ENCODE peak calls at places on chromosomes 11 and 22, in four cellular contexts. N is A549, E is suprapubic skin, A is upper lobe of left lung. Y is an unnamed sample.

GRCh38 chr22:44595841-44596341 is 97.9 kb upstream of the RTL6 start:
- DNase-seq in N (no peak), E (no peak), A (no peak), Y (no peak)

GRCh38 chr11:48096588-48097525 is 116.5 kb downstream of the PTPRJ start:
- DNase-seq in E (no peak), A (no peak), N (no peak), Y (no peak)

GRCh38 chr11:46894506-46894905 is 23.8 kb downstream of the LRP4 start:
- DNase-seq in N (no peak), A (no peak), E (no peak), Y (no peak)

GRCh38 chr11:17633987-17634775 is 85.2 kb upstream of the MYOD1 start:
- DNase-seq in E (peak), A (no peak), N (no peak), Y (no peak)

GRCh38 chr11:2774173-2775082 is 74.6 kb upstream of the KCNQ1OT1 start:
- DNase-seq in A (peak), N (no peak), E (peak), Y (no peak)

GRCh38 chr11:70862093-70862492 is 390.3 kb downstream of the SHANK2 start:
- DNase-seq in N (no peak), A (no peak), E (no peak), Y (no peak)

GRCh38 chr11:57651408-57651807 is 1.7 kb upstream of the YPEL4 start:
- DNase-seq in N (no peak), A (no peak), E (no peak), Y (no peak)

GRCh38 chr11:76861490-76861953 is 804 bp downstream of the ACER3 start:
- DNase-seq in E (no peak), A (no peak), N (no peak), Y (no peak)

GRCh38 chr11:112157274-112157766 is 6.6 kb downstream of the IL18 start:
- DNase-seq in N (peak), E (no peak), A (peak), Y (no peak)

GRCh38 chr11:129895126-129896041 is at the start of gene NFRKB:
- DNase-seq in A (peak), N (peak), E (peak), Y (peak)

GRCh38 chr11:6655020-6655789 is 404 bp downstream of the DCHS1 start:
- DNase-seq in E (no peak), N (no peak), A (no peak), Y (peak)

GRCh38 chr11:106032861-106033260 is 10.8 kb upstream of the MSANTD4 start:
- DNase-seq in E (no peak), A (no peak), N (no peak), Y (no peak)

GRCh38 chr11:134751825-134752224 is 339.8 kb upstream of the B3GAT1 start:
- DNase-seq in A (no peak), N (no peak), E (no peak), Y (no peak)

GRCh38 chr11:1276061-1276790 is 33.2 kb downstream of the TOLLIP start:
- DNase-seq in N (no peak), A (no peak), E (no peak), Y (no peak)

GRCh38 chr22:39518996-39519680 is 1.2 kb upstream of the ATF4 start:
- DNase-seq in N (no peak), A (no peak), E (no peak), Y (no peak)

GRCh38 chr11:78833237-78833636 is 258.6 kb upstream of the NARS2 start:
- DNase-seq in A (no peak), E (no peak), N (no peak), Y (no peak)

GRCh38 chr11:70737816-70738630 is 339.7 kb downstream of the CTTN start:
- DNase-seq in N (no peak), A (no peak), E (no peak), Y (no peak)

GRCh38 chr11:4065086-4065485 is 29.5 kb upstream of the RRM1 start:
- DNase-seq in E (no peak), N (no peak), A (no peak), Y (no peak)

GRCh38 chr11:34345012-34345804 is 12.6 kb downstream of the ABTB2 start:
- DNase-seq in A (no peak), E (no peak), N (peak), Y (peak)

GRCh38 chr22:28743852-28744251 is 2.0 kb downstream of the HSCB start:
- DNase-seq in A (no peak), N (no peak), E (no peak), Y (no peak)

GRCh38 chr11:120182357-120182756 is 28.5 kb upstream of the OAF start:
- DNase-seq in A (no peak), E (peak), N (no peak), Y (peak)

GRCh38 chr11:16195659-16196058 is 160.7 kb downstream of the SOX6 start:
- DNase-seq in A (no peak), E (no peak), N (peak), Y (no peak)

GRCh38 chr11:81070948-81071347 is 1630.1 kb upstream of the TENM4 start:
- DNase-seq in N (no peak), E (no peak), A (no peak), Y (no peak)

GRCh38 chr11:17439316-17439782 is 37.3 kb downstream of the ABCC8 start:
- DNase-seq in A (peak), E (no peak), N (peak), Y (no peak)

GRCh38 chr22:44917372-44918165 is 92.2 kb downstream of the PHF21B start:
- DNase-seq in E (peak), N (no peak), A (no peak), Y (peak)

GRCh38 chr11:72418834-72419560 is 15.3 kb downstream of the CLPB start:
- DNase-seq in E (no peak), N (peak), A (no peak), Y (peak)

GRCh38 chr22:36065775-36066544 is 37.3 kb upstream of the RBFOX2 start:
- DNase-seq in N (peak), A (peak), E (peak), Y (peak)

GRCh38 chr22:40323681-40324083 is 22.6 kb upstream of the ADSL start:
- DNase-seq in A (no peak), E (no peak), N (no peak), Y (no peak)

GRCh38 chr11:123977731-123978347 is at the start of gene OR10S1:
- DNase-seq in E (no peak), A (no peak), N (no peak), Y (no peak)

GRCh38 chr22:40758390-40758789 is 60.8 kb downstream of the SLC25A17 start:
- DNase-seq in A (no peak), E (no peak), N (no peak), Y (no peak)

GRCh38 chr22:21688341-21688705 is 22.5 kb downstream of the PPIL2 start:
- DNase-seq in A (no peak), N (no peak), E (no peak), Y (no peak)

GRCh38 chr22:19776433-19777031 is 16.0 kb downstream of the TBX1 start:
- DNase-seq in N (no peak), A (no peak), E (no peak), Y (no peak)
- TF ChIP-seq EP300 in N (no peak), A (no peak), E (no peak), Y (no peak)

GRCh38 chr11:86891020-86891419 is 64.2 kb downstream of the FZD4 start:
- DNase-seq in N (no peak), E (no peak), A (no peak), Y (no peak)

GRCh38 chr11:86902345-86902744 is 52.9 kb downstream of the FZD4 start:
- DNase-seq in A (no peak), N (no peak), E (no peak), Y (no peak)

GRCh38 chr11:86893235-86893634 is 62.0 kb downstream of the FZD4 start:
- DNase-seq in E (no peak), A (no peak), N (no peak), Y (no peak)

GRCh38 chr11:86896486-86896885 is 58.7 kb downstream of the FZD4 start:
- DNase-seq in A (no peak), E (no peak), N (no peak), Y (no peak)
- TF ChIP-seq EP300 in A (no peak), E (no peak), N (no peak), Y (no peak)

GRCh38 chr11:126115253-126115540 is 52.5 kb upstream of the CDON start:
- DNase-seq in E (no peak), A (peak), N (no peak), Y (peak)
- TF ChIP-seq EP300 in E (no peak), A (no peak), N (no peak), Y (peak)

GRCh38 chr22:46069518-46070214 is 80.7 kb upstream of the PPARA start:
- DNase-seq in N (peak), A (peak), E (peak), Y (peak)
- TF ChIP-seq EP300 in N (no peak), A (no peak), E (no peak), Y (no peak)

GRCh38 chr11:45541693-45542434 is 123.6 kb downstream of the CHST1 start:
- DNase-seq in N (no peak), A (no peak), E (no peak), Y (no peak)
- TF ChIP-seq EP300 in N (no peak), A (no peak), E (no peak), Y (no peak)

DNA sequence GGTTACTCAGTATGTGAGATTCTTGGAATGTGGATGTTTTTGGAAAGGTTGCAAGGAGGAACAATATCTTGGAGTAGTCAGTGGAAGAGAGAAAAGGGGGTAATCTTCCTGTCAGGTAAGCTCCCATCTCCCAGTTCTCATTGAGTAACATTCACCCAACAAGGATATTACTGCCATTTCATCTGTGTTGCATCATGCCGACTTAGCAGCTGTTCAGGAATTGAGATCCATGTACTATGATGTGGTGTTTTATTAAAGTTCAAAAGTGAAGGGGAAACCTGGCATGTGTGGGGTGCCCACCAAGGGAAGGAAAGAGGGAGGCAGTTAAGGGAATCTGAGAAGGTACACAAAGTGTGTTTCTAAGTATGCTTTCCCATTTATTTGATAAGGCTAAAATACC is 58.4 kb upstream of the RASSF10 start:
- DNase-seq in A (no peak), E (no peak), N (no peak), Y (no peak)
- TF ChIP-seq EP300 in A (no peak), E (no peak), N (no peak), Y (no peak)

GRCh38 chr22:37431811-37432707 is 4.8 kb upstream of the ELFN2 start:
- DNase-seq in E (no peak), N (peak), A (no peak), Y (no peak)
- TF ChIP-seq EP300 in E (no peak), N (peak), A (no peak), Y (no peak)

DNA sequence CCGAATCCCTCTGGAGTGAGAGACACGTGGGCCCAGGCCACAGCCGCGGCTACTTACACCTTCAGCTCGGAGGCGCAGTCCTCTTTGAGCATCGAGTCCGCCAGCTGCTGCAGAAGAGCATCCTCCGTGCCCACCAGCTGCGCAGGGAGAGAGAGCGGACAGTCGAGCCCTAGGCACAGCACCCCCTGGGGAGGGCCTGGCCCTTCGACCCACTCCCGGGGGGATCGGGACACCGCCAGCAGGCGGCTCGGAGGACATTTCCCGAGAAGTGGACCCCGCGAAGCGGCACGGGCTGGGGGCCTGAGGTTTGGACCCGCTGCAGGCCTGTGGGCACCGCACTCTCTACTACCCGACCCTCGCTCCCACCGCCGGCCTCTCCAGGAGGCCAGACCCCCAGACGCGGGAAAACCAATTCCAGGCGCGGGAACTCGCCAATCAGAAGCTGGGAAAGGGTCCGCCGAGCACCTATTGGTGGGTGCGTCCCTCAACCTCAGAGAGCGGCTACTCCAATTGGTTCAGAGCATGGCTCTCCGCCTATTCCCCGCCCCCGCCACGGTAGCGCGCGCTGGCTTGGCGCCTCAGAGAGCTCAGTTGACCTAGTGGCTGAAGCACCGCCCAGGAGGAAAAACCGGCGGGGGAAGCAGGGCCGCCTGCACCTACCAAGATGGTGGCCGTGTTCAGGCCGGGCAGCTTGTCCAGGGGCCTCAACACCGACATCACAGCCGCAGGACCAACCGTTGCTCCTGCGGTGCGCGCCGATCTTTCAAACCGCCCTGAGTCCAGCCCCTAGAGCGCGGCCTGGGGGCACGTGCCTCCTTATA is at the start of gene CENPM:
- DNase-seq in A (peak), N (peak), E (peak), Y (peak)
- TF ChIP-seq EP300 in A (no peak), N (no peak), E (no peak), Y (no peak)

GRCh38 chr11:96075532-96075959 is 151.6 kb upstream of the MTMR2 start:
- DNase-seq in E (no peak), N (no peak), A (no peak), Y (no peak)
- TF ChIP-seq EP300 in E (no peak), N (no peak), A (no peak), Y (no peak)

DNA sequence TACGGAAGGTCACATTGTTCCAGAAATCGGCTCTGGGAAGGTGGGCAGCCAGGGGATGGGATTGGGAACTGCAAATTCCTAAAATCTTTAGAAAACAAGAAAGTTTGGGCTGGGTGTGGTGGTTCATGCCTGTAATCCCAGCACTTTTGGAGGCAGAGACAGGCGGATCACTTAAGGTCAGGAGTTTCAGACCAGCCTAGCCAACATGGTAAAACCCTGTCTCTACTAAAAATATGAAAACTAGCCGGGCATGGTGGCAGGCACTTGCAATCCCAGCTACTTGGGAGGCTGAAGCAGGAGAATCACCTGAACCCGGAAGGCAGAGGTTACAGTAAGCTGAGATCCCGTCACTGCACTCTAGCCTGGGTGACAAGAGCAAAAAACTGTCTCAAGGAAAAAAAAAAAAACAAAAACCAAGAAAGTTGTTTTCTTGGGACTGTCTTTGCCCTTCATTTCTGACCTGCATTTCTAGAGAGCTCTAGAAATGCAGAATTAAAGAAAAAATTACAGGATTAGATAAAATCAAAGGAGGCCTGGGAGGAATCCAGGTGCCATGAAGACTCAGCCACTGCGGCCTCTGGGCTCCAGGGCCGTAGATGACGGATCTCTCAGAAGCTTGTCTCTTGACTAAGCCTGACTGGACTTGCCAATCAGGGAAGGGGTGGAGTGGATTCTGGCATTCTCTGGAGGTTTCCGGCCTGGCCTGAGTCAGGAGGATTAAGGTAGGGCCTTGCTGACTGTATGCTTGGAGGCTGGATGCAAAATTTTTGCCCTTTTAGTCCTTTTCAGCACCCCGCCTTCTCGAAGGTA is 5.3 kb upstream of the MALAT1 start:
- DNase-seq in N (peak), E (peak), A (peak), Y (peak)
- TF ChIP-seq EP300 in N (no peak), E (no peak), A (no peak), Y (no peak)

Y was measured in sigmoid colon.